ENCODE peak calls at places on chromosomes 5 and 9, in ten cellular contexts. One of them, this sample, is unnamed.

GRCh38 chr9:99172129-99173091 is 49.3 kb downstream of the ALG2 start:
- DNase-seq in fibroblast of pulmonary artery: no peak
- DNase-seq in left ventricle myocardium inferior: no peak
- DNase-seq in astrocyte of the spinal cord: no peak
- DNase-seq in WTC11: no peak
- DNase-seq in IMR-90: no peak
- DNase-seq in brain microvascular endothelial cell: no peak
- DNase-seq in CD4-positive, alpha-beta T cell: no peak
- DNase-seq in choroid plexus epithelial cell: no peak
- DNase-seq in CD8-positive, alpha-beta T cell: no peak
- DNase-seq in this sample: no peak

GRCh38 chr5:87132696-87133095 is 135.0 kb upstream of the RASA1 start:
- DNase-seq in fibroblast of pulmonary artery: no peak
- DNase-seq in left ventricle myocardium inferior: no peak
- DNase-seq in astrocyte of the spinal cord: no peak
- DNase-seq in WTC11: no peak
- DNase-seq in IMR-90: no peak
- DNase-seq in brain microvascular endothelial cell: no peak
- DNase-seq in CD4-positive, alpha-beta T cell: no peak
- DNase-seq in choroid plexus epithelial cell: no peak
- DNase-seq in CD8-positive, alpha-beta T cell: no peak
- DNase-seq in this sample: no peak

GRCh38 chr9:134381671-134382505 is 55.6 kb downstream of the RXRA start:
- DNase-seq in fibroblast of pulmonary artery: no peak
- DNase-seq in left ventricle myocardium inferior: peak; percentile 61
- DNase-seq in astrocyte of the spinal cord: peak; percentile 41
- DNase-seq in WTC11: no peak
- DNase-seq in IMR-90: no peak
- DNase-seq in brain microvascular endothelial cell: no peak
- DNase-seq in CD4-positive, alpha-beta T cell: no peak
- DNase-seq in choroid plexus epithelial cell: peak; percentile 29
- DNase-seq in CD8-positive, alpha-beta T cell: peak; percentile 59
- DNase-seq in this sample: no peak

GRCh38 chr5:11540112-11540511 is 364.1 kb downstream of the CTNND2 start:
- DNase-seq in fibroblast of pulmonary artery: no peak
- DNase-seq in left ventricle myocardium inferior: no peak
- DNase-seq in astrocyte of the spinal cord: no peak
- DNase-seq in WTC11: no peak
- DNase-seq in IMR-90: no peak
- DNase-seq in brain microvascular endothelial cell: no peak
- DNase-seq in CD4-positive, alpha-beta T cell: no peak
- DNase-seq in choroid plexus epithelial cell: no peak
- DNase-seq in CD8-positive, alpha-beta T cell: no peak
- DNase-seq in this sample: no peak

GRCh38 chr5:178288373-178289368 is 56.1 kb upstream of the PHYKPL start:
- DNase-seq in fibroblast of pulmonary artery: no peak
- DNase-seq in left ventricle myocardium inferior: no peak
- DNase-seq in astrocyte of the spinal cord: no peak
- DNase-seq in WTC11: no peak
- DNase-seq in IMR-90: no peak
- DNase-seq in brain microvascular endothelial cell: peak; percentile 3
- DNase-seq in CD4-positive, alpha-beta T cell: no peak
- DNase-seq in choroid plexus epithelial cell: peak; percentile 10
- DNase-seq in CD8-positive, alpha-beta T cell: no peak
- DNase-seq in this sample: no peak

GRCh38 chr9:109110326-109111014 is 9.3 kb downstream of the TMEM245 start:
- DNase-seq in fibroblast of pulmonary artery: peak; percentile 72
- DNase-seq in left ventricle myocardium inferior: no peak
- DNase-seq in astrocyte of the spinal cord: peak; percentile 90
- DNase-seq in WTC11: no peak
- DNase-seq in IMR-90: peak; percentile 80
- DNase-seq in brain microvascular endothelial cell: peak; percentile 27
- DNase-seq in CD4-positive, alpha-beta T cell: no peak
- DNase-seq in choroid plexus epithelial cell: peak; percentile 76
- DNase-seq in CD8-positive, alpha-beta T cell: no peak
- DNase-seq in this sample: peak; percentile 53

GRCh38 chr5:120769291-120769872 is 305.3 kb downstream of the PRR16 start:
- DNase-seq in fibroblast of pulmonary artery: peak; percentile 6
- DNase-seq in left ventricle myocardium inferior: no peak
- DNase-seq in astrocyte of the spinal cord: no peak
- DNase-seq in WTC11: no peak
- DNase-seq in IMR-90: peak; percentile 54
- DNase-seq in brain microvascular endothelial cell: no peak
- DNase-seq in CD4-positive, alpha-beta T cell: no peak
- DNase-seq in choroid plexus epithelial cell: peak; percentile 23
- DNase-seq in CD8-positive, alpha-beta T cell: no peak
- DNase-seq in this sample: peak; percentile 35

GRCh38 chr5:127254729-127255284 is 35.8 kb upstream of the MEGF10 start:
- DNase-seq in fibroblast of pulmonary artery: no peak
- DNase-seq in left ventricle myocardium inferior: no peak
- DNase-seq in astrocyte of the spinal cord: peak; percentile 86
- DNase-seq in WTC11: no peak
- DNase-seq in IMR-90: peak; percentile 78
- DNase-seq in brain microvascular endothelial cell: peak; percentile 95
- DNase-seq in CD4-positive, alpha-beta T cell: no peak
- DNase-seq in choroid plexus epithelial cell: peak; percentile 91
- DNase-seq in CD8-positive, alpha-beta T cell: no peak
- DNase-seq in this sample: peak; percentile 44

GRCh38 chr9:116232425-116233159 is 79.0 kb downstream of the PAPPA start:
- DNase-seq in fibroblast of pulmonary artery: peak; percentile 64
- DNase-seq in left ventricle myocardium inferior: no peak
- DNase-seq in astrocyte of the spinal cord: peak; percentile 19
- DNase-seq in WTC11: no peak
- DNase-seq in IMR-90: peak; percentile 38
- DNase-seq in brain microvascular endothelial cell: peak; percentile 40
- DNase-seq in CD4-positive, alpha-beta T cell: no peak
- DNase-seq in choroid plexus epithelial cell: peak; percentile 34
- DNase-seq in CD8-positive, alpha-beta T cell: no peak
- DNase-seq in this sample: peak; percentile 37

GRCh38 chr5:91162534-91163381 is 220.4 kb downstream of the ARRDC3 start:
- DNase-seq in fibroblast of pulmonary artery: peak; percentile 97
- DNase-seq in left ventricle myocardium inferior: peak; percentile 35
- DNase-seq in astrocyte of the spinal cord: peak; percentile 95
- DNase-seq in WTC11: no peak
- DNase-seq in IMR-90: peak; percentile 95
- DNase-seq in brain microvascular endothelial cell: peak; percentile 92
- DNase-seq in CD4-positive, alpha-beta T cell: peak; percentile 20
- DNase-seq in choroid plexus epithelial cell: peak; percentile 97
- DNase-seq in CD8-positive, alpha-beta T cell: peak; percentile 56
- DNase-seq in this sample: peak; percentile 83

GRCh38 chr9:36995927-36996471 is 38.1 kb downstream of the PAX5 start:
- DNase-seq in fibroblast of pulmonary artery: peak; percentile 73
- DNase-seq in left ventricle myocardium inferior: peak; percentile 20
- DNase-seq in astrocyte of the spinal cord: peak; percentile 53
- DNase-seq in WTC11: peak; percentile 88
- DNase-seq in IMR-90: peak; percentile 53
- DNase-seq in brain microvascular endothelial cell: peak; percentile 51
- DNase-seq in CD4-positive, alpha-beta T cell: peak; percentile 49
- DNase-seq in choroid plexus epithelial cell: peak; percentile 79
- DNase-seq in CD8-positive, alpha-beta T cell: peak; percentile 53
- DNase-seq in this sample: peak; percentile 65
- TF ChIP-seq CTCF in fibroblast of pulmonary artery: peak; percentile 75
- TF ChIP-seq CTCF in left ventricle myocardium inferior: peak; percentile 58
- TF ChIP-seq CTCF in astrocyte of the spinal cord: peak; percentile 73
- TF ChIP-seq CTCF in WTC11: peak; percentile 45
- TF ChIP-seq CTCF in IMR-90: peak; percentile 79
- TF ChIP-seq CTCF in brain microvascular endothelial cell: peak; percentile 89
- TF ChIP-seq CTCF in CD4-positive, alpha-beta T cell: peak; percentile 63
- TF ChIP-seq CTCF in choroid plexus epithelial cell: peak; percentile 87
- TF ChIP-seq CTCF in CD8-positive, alpha-beta T cell: peak; percentile 68
- TF ChIP-seq CTCF in this sample: peak; percentile 83

GRCh38 chr5:135449608-135450007 is 2.5 kb upstream of the DCANP1 start:
- DNase-seq in fibroblast of pulmonary artery: no peak
- DNase-seq in left ventricle myocardium inferior: no peak
- DNase-seq in astrocyte of the spinal cord: no peak
- DNase-seq in WTC11: no peak
- DNase-seq in IMR-90: no peak
- DNase-seq in brain microvascular endothelial cell: no peak
- DNase-seq in CD4-positive, alpha-beta T cell: no peak
- DNase-seq in choroid plexus epithelial cell: no peak
- DNase-seq in CD8-positive, alpha-beta T cell: no peak
- DNase-seq in this sample: no peak
- TF ChIP-seq CTCF in fibroblast of pulmonary artery: no peak
- TF ChIP-seq CTCF in left ventricle myocardium inferior: no peak
- TF ChIP-seq CTCF in astrocyte of the spinal cord: no peak
- TF ChIP-seq CTCF in WTC11: no peak
- TF ChIP-seq CTCF in IMR-90: no peak
- TF ChIP-seq CTCF in brain microvascular endothelial cell: no peak
- TF ChIP-seq CTCF in CD4-positive, alpha-beta T cell: no peak
- TF ChIP-seq CTCF in choroid plexus epithelial cell: no peak
- TF ChIP-seq CTCF in CD8-positive, alpha-beta T cell: no peak
- TF ChIP-seq CTCF in this sample: no peak

DNA sequence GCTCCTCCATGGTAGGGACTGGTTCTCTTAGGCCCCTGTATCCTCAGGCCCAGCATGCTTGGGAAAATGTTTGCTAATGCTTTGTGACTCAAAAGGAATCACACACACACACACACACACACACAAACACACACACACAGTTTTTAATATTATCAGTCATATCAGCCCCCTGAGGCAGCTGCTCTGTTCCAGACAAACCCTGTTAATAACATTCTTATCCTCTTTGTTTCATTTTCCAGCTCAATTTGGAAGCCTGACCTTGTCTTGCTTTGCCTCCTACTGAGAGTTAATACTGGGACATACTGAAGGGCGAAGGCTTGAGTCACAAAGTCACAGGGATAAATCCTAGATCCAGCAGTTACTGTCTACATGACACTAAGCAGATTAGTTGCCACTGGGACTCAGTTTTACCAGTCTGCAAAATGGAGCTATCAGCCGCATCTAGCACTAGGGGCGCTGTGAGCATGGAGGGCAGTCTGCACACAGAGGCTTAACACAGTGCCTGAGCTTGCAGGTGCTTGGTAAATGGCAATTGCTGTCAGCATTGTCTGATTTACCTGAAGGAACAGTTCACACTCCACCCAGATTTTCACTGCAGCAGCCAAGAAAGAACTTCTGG is 37.1 kb upstream of the KCNMB1 start:
- DNase-seq in fibroblast of pulmonary artery: no peak
- DNase-seq in left ventricle myocardium inferior: no peak
- DNase-seq in astrocyte of the spinal cord: no peak
- DNase-seq in WTC11: no peak
- DNase-seq in IMR-90: no peak
- DNase-seq in brain microvascular endothelial cell: no peak
- DNase-seq in CD4-positive, alpha-beta T cell: no peak
- DNase-seq in choroid plexus epithelial cell: no peak
- DNase-seq in CD8-positive, alpha-beta T cell: no peak
- DNase-seq in this sample: no peak
- TF ChIP-seq CTCF in fibroblast of pulmonary artery: no peak
- TF ChIP-seq CTCF in left ventricle myocardium inferior: no peak
- TF ChIP-seq CTCF in astrocyte of the spinal cord: no peak
- TF ChIP-seq CTCF in WTC11: no peak
- TF ChIP-seq CTCF in IMR-90: no peak
- TF ChIP-seq CTCF in brain microvascular endothelial cell: peak; percentile 4
- TF ChIP-seq CTCF in CD4-positive, alpha-beta T cell: no peak
- TF ChIP-seq CTCF in choroid plexus epithelial cell: no peak
- TF ChIP-seq CTCF in CD8-positive, alpha-beta T cell: no peak
- TF ChIP-seq CTCF in this sample: no peak

GRCh38 chr5:107873877-107874276 is 203.1 kb upstream of the EFNA5 start:
- DNase-seq in fibroblast of pulmonary artery: no peak
- DNase-seq in left ventricle myocardium inferior: no peak
- DNase-seq in astrocyte of the spinal cord: no peak
- DNase-seq in WTC11: no peak
- DNase-seq in IMR-90: no peak
- DNase-seq in brain microvascular endothelial cell: no peak
- DNase-seq in CD4-positive, alpha-beta T cell: no peak
- DNase-seq in choroid plexus epithelial cell: no peak
- DNase-seq in CD8-positive, alpha-beta T cell: no peak
- DNase-seq in this sample: no peak
- TF ChIP-seq CTCF in fibroblast of pulmonary artery: no peak
- TF ChIP-seq CTCF in left ventricle myocardium inferior: no peak
- TF ChIP-seq CTCF in astrocyte of the spinal cord: no peak
- TF ChIP-seq CTCF in WTC11: no peak
- TF ChIP-seq CTCF in IMR-90: no peak
- TF ChIP-seq CTCF in brain microvascular endothelial cell: no peak
- TF ChIP-seq CTCF in CD4-positive, alpha-beta T cell: no peak
- TF ChIP-seq CTCF in choroid plexus epithelial cell: no peak
- TF ChIP-seq CTCF in CD8-positive, alpha-beta T cell: no peak
- TF ChIP-seq CTCF in this sample: no peak

DNA sequence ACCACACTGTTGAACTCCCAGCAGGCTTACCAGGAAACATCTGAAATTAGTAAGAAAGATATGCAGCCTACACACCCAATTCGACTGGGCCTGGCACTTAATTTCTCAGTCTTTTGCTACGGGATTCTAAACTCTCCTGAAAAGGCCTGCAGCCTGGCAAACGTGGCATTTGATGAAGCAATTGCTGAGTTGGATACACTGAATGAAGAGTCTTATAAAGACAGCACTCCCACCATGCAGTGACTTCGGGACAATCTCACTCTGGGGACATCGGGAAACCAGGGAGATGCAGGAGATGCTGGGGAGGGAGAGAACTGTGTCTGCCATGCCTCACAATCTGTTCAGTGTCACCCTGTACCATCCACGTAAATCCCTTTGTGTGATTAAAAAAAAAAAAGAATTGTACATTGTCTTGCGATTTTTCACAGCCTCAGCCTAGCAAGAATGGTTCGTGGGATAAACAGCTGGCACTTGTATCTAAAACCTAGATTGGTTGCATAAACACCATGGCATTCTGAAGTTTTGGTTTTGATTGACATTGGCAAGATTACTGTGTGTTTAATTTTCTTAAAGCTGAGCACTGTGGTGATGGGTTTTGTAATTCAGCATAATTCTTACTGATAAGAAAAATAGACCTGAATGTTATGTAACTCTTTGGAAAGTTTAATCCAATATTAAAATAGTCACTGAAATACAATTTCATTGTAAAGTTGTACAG is 23.2 kb upstream of the ANKRD18A start:
- DNase-seq in fibroblast of pulmonary artery: no peak
- DNase-seq in left ventricle myocardium inferior: no peak
- DNase-seq in astrocyte of the spinal cord: no peak
- DNase-seq in WTC11: no peak
- DNase-seq in IMR-90: no peak
- DNase-seq in brain microvascular endothelial cell: no peak
- DNase-seq in CD4-positive, alpha-beta T cell: no peak
- DNase-seq in choroid plexus epithelial cell: no peak
- DNase-seq in CD8-positive, alpha-beta T cell: no peak
- DNase-seq in this sample: no peak
- TF ChIP-seq CTCF in fibroblast of pulmonary artery: no peak
- TF ChIP-seq CTCF in left ventricle myocardium inferior: no peak
- TF ChIP-seq CTCF in astrocyte of the spinal cord: no peak
- TF ChIP-seq CTCF in WTC11: no peak
- TF ChIP-seq CTCF in IMR-90: no peak
- TF ChIP-seq CTCF in brain microvascular endothelial cell: no peak
- TF ChIP-seq CTCF in CD4-positive, alpha-beta T cell: no peak
- TF ChIP-seq CTCF in choroid plexus epithelial cell: no peak
- TF ChIP-seq CTCF in CD8-positive, alpha-beta T cell: no peak
- TF ChIP-seq CTCF in this sample: no peak

GRCh38 chr9:136978073-136978864 is 965 bp downstream of the PTGDS start:
- DNase-seq in fibroblast of pulmonary artery: peak; percentile 61
- DNase-seq in left ventricle myocardium inferior: peak; percentile 89
- DNase-seq in astrocyte of the spinal cord: peak; percentile 49
- DNase-seq in WTC11: peak; percentile 96
- DNase-seq in IMR-90: peak; percentile 25
- DNase-seq in brain microvascular endothelial cell: peak; percentile 38
- DNase-seq in CD4-positive, alpha-beta T cell: peak; percentile 51
- DNase-seq in choroid plexus epithelial cell: peak; percentile 92
- DNase-seq in CD8-positive, alpha-beta T cell: peak; percentile 73
- DNase-seq in this sample: no peak
- TF ChIP-seq CTCF in fibroblast of pulmonary artery: no peak
- TF ChIP-seq CTCF in left ventricle myocardium inferior: no peak
- TF ChIP-seq CTCF in astrocyte of the spinal cord: no peak
- TF ChIP-seq CTCF in WTC11: no peak
- TF ChIP-seq CTCF in IMR-90: no peak
- TF ChIP-seq CTCF in brain microvascular endothelial cell: no peak
- TF ChIP-seq CTCF in CD4-positive, alpha-beta T cell: no peak
- TF ChIP-seq CTCF in choroid plexus epithelial cell: no peak
- TF ChIP-seq CTCF in CD8-positive, alpha-beta T cell: no peak
- TF ChIP-seq CTCF in this sample: no peak

GRCh38 chr5:174464504-174465165 is 259.7 kb upstream of the MSX2 start:
- DNase-seq in fibroblast of pulmonary artery: no peak
- DNase-seq in left ventricle myocardium inferior: no peak
- DNase-seq in astrocyte of the spinal cord: no peak
- DNase-seq in WTC11: no peak
- DNase-seq in IMR-90: no peak
- DNase-seq in brain microvascular endothelial cell: no peak
- DNase-seq in CD4-positive, alpha-beta T cell: no peak
- DNase-seq in choroid plexus epithelial cell: peak; percentile 12
- DNase-seq in CD8-positive, alpha-beta T cell: no peak
- DNase-seq in this sample: no peak
- TF ChIP-seq CTCF in fibroblast of pulmonary artery: peak; percentile 10
- TF ChIP-seq CTCF in left ventricle myocardium inferior: no peak
- TF ChIP-seq CTCF in astrocyte of the spinal cord: peak; percentile 9
- TF ChIP-seq CTCF in WTC11: no peak
- TF ChIP-seq CTCF in IMR-90: no peak
- TF ChIP-seq CTCF in brain microvascular endothelial cell: no peak
- TF ChIP-seq CTCF in CD4-positive, alpha-beta T cell: no peak
- TF ChIP-seq CTCF in choroid plexus epithelial cell: no peak
- TF ChIP-seq CTCF in CD8-positive, alpha-beta T cell: no peak
- TF ChIP-seq CTCF in this sample: peak; percentile 33

This sample was measured in HFFc6.